ENCODE peak calls at places on chromosomes 2 and 18, in seven cellular contexts. H, I, M, T, U, A and K are unnamed samples.

GRCh38 chr2:234690569-234691225 is 193.8 kb upstream of the ARL4C start:
- DNase-seq in H (no peak), I (peak), M (peak), T (no peak), U (no peak), A (no peak), K (peak)

GRCh38 chr2:176156959-176157498 is at the start of gene HOXD3:
- DNase-seq in H (no peak), I (no peak), M (no peak), T (no peak), U (no peak), A (no peak), K (peak)

GRCh38 chr2:37318401-37318800 is 6.2 kb downstream of the PRKD3 start:
- DNase-seq in H (no peak), I (peak), M (no peak), T (no peak), U (no peak), A (peak), K (no peak)

GRCh38 chr2:19611491-19612332 is 253.3 kb upstream of the OSR1 start:
- DNase-seq in H (peak), I (peak), M (peak), T (no peak), U (no peak), A (no peak), K (no peak)

GRCh38 chr2:226208726-226209125 is 590.9 kb downstream of the IRS1 start:
- DNase-seq in H (no peak), I (peak), M (no peak), T (no peak), U (no peak), A (no peak), K (no peak)

GRCh38 chr2:220029013-220029412 is 401.6 kb downstream of the SLC4A3 start:
- DNase-seq in H (no peak), I (no peak), M (no peak), T (no peak), U (no peak), A (no peak), K (no peak)

GRCh38 chr2:221524158-221524557 is 47.9 kb downstream of the EPHA4 start:
- DNase-seq in H (no peak), I (no peak), M (no peak), T (no peak), U (no peak), A (no peak), K (no peak)

GRCh38 chr2:233764264-233764663 is 4.2 kb downstream of the UGT1A1 start:
- DNase-seq in H (no peak), I (peak), M (no peak), T (no peak), U (no peak), A (no peak), K (no peak)

GRCh38 chr2:121150713-121151112 is 134.3 kb downstream of the TFCP2L1 start:
- DNase-seq in H (no peak), I (no peak), M (no peak), T (no peak), U (no peak), A (no peak), K (no peak)

GRCh38 chr2:172743143-172743542 is 7.5 kb downstream of the RAPGEF4 start:
- DNase-seq in H (no peak), I (no peak), M (no peak), T (no peak), U (no peak), A (no peak), K (no peak)

GRCh38 chr2:105697781-105698449 is 46.8 kb upstream of the NCK2 start:
- DNase-seq in H (no peak), I (no peak), M (peak), T (no peak), U (no peak), A (no peak), K (no peak)

GRCh38 chr2:48600204-48600813 is 17.3 kb upstream of the GTF2A1L start:
- DNase-seq in H (no peak), I (peak), M (peak), T (peak), U (no peak), A (no peak), K (peak)

GRCh38 chr2:50763776-50764175 is 268.2 kb downstream of the NRXN1 start:
- DNase-seq in H (no peak), I (peak), M (no peak), T (no peak), U (no peak), A (no peak), K (no peak)

GRCh38 chr2:236601306-236602202 is 31.9 kb downstream of the ACKR3 start:
- DNase-seq in H (no peak), I (no peak), M (no peak), T (no peak), U (no peak), A (peak), K (no peak)

GRCh38 chr2:181123798-181124217 is 143.4 kb downstream of the UBE2E3 start:
- DNase-seq in H (no peak), I (no peak), M (no peak), T (no peak), U (no peak), A (peak), K (no peak)

GRCh38 chr18:7617738-7618422 is 50.8 kb downstream of the PTPRM start:
- DNase-seq in H (no peak), I (peak), M (no peak), T (no peak), U (no peak), A (no peak), K (no peak)

GRCh38 chr2:125885340-125885739 is 770.6 kb upstream of the GYPC start:
- DNase-seq in H (no peak), I (no peak), M (no peak), T (no peak), U (no peak), A (no peak), K (no peak)

GRCh38 chr2:23681356-23682140 is 245.4 kb downstream of the ATAD2B start:
- DNase-seq in H (no peak), I (no peak), M (no peak), T (no peak), U (no peak), A (no peak), K (no peak)

GRCh38 chr2:220246356-220246755 is 618.9 kb downstream of the SLC4A3 start:
- DNase-seq in H (no peak), I (peak), M (no peak), T (no peak), U (no peak), A (no peak), K (no peak)

GRCh38 chr2:109438773-109439191 is 175.0 kb downstream of the SEPTIN10 start:
- DNase-seq in H (no peak), I (peak), M (no peak), T (no peak), U (no peak), A (no peak), K (peak)

GRCh38 chr2:233546774-233547173 is 19.8 kb downstream of the USP40 start:
- DNase-seq in H (no peak), I (no peak), M (no peak), T (no peak), U (no peak), A (no peak), K (no peak)

GRCh38 chr2:11796190-11797171 is 50.0 kb downstream of the LPIN1 start:
- DNase-seq in H (no peak), I (peak), M (no peak), T (no peak), U (no peak), A (no peak), K (no peak)

GRCh38 chr2:67445652-67446268 is 48.6 kb downstream of the ETAA1 start:
- DNase-seq in H (no peak), I (peak), M (no peak), T (no peak), U (no peak), A (no peak), K (no peak)

GRCh38 chr2:233838251-233838650 is 16.1 kb downstream of the HJURP start:
- DNase-seq in H (no peak), I (no peak), M (no peak), T (no peak), U (no peak), A (no peak), K (no peak)

GRCh38 chr18:79982736-79983135 is 5.6 kb downstream of the TXNL4A start:
- DNase-seq in H (no peak), I (peak), M (no peak), T (peak), U (no peak), A (no peak), K (no peak)

GRCh38 chr2:154740360-154740759 is 41.9 kb downstream of the KCNJ3 start:
- DNase-seq in H (no peak), I (no peak), M (no peak), T (no peak), U (no peak), A (no peak), K (no peak)

GRCh38 chr2:112891333-112891950 is 19.5 kb upstream of the IL37 start:
- DNase-seq in H (no peak), I (no peak), M (no peak), T (no peak), U (no peak), A (no peak), K (no peak)

GRCh38 chr2:174121178-174121577 is 127.2 kb downstream of the OLA1 start:
- DNase-seq in H (no peak), I (no peak), M (no peak), T (no peak), U (no peak), A (no peak), K (no peak)

GRCh38 chr2:204027105-204027504 is 90.5 kb downstream of the ICOS start:
- DNase-seq in H (no peak), I (peak), M (no peak), T (no peak), U (no peak), A (no peak), K (no peak)

GRCh38 chr2:122960727-122961641 is 1064.1 kb upstream of the CNTNAP5 start:
- DNase-seq in H (no peak), I (no peak), M (no peak), T (no peak), U (no peak), A (no peak), K (no peak)

GRCh38 chr2:46885376-46885775 is 30.2 kb downstream of the MCFD2 start:
- DNase-seq in H (no peak), I (peak), M (no peak), T (no peak), U (no peak), A (no peak), K (no peak)

GRCh38 chr2:75519843-75520242 is 40.9 kb downstream of the EVA1A start:
- DNase-seq in H (no peak), I (no peak), M (no peak), T (no peak), U (no peak), A (no peak), K (no peak)

GRCh38 chr2:75523313-75524275 is 37.1 kb downstream of the EVA1A start:
- DNase-seq in H (peak), I (peak), M (peak), T (no peak), U (no peak), A (peak), K (no peak)

GRCh38 chr2:75521225-75521872 is 39.4 kb downstream of the EVA1A start:
- DNase-seq in H (no peak), I (no peak), M (peak), T (no peak), U (no peak), A (no peak), K (no peak)

GRCh38 chr2:75524276-75524911 is 36.3 kb downstream of the EVA1A start:
- DNase-seq in H (no peak), I (no peak), M (no peak), T (no peak), U (no peak), A (no peak), K (no peak)

DNA sequence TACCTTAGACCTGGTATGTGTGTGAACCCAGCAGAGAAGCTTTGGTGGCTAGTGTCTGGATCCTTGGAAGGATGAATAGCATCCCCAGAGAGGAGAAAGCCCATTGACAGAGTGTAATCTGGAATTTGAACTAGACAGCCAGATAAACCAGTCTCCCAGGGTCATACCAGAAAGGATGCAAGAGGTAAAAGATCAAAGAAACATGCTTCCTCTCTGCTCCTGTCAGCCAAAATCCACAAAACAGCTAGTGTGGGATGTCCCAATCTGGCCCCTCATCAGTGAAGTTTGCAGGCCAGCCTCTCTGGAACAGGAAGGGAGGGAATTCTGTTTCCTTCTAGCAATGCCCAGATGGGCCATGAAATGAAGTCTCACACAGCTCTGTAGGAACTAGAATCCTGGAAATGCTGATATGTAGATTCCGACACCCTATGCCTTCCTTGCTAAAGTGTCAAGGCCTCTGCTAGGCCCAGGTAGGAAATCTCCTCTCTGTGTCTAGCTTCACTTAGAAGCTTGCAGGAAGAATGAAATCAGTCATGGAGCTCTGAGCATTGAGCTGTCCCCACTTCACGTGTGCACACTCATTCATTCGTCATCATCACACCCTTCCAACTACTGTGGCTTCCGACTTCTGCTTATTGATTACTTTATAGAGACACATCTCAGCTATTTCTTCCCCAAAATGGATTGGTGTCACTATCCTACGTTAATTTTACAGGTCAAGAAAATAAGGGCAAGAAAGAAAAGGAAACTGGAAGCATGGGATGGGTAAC is 38.0 kb downstream of the EVA1A start:
- DNase-seq in H (no peak), I (no peak), M (peak), T (no peak), U (no peak), A (no peak), K (no peak)
- H3K27ac ChIP-seq in H (peak), I (no peak), M (peak), T (no peak), U (no peak), A (no peak), K (no peak)

GRCh38 chr18:58443671-58444070 is 185.2 kb downstream of the ALPK2 start:
- DNase-seq in H (no peak), I (no peak), M (no peak), T (no peak), U (no peak), A (no peak), K (no peak)
- H3K4me2 ChIP-seq in H (no peak), I (no peak), M (no peak), T (no peak), U (peak), A (no peak), K (no peak)

GRCh38 chr18:30481871-30482270 is 560.7 kb downstream of the DSC3 start:
- DNase-seq in H (no peak), I (no peak), M (no peak), T (no peak), U (peak), A (no peak), K (no peak)
- TF ChIP-seq RFX5 in H (no peak), I (no peak), M (no peak), T (no peak), U (no peak), A (no peak), K (no peak)

DNA sequence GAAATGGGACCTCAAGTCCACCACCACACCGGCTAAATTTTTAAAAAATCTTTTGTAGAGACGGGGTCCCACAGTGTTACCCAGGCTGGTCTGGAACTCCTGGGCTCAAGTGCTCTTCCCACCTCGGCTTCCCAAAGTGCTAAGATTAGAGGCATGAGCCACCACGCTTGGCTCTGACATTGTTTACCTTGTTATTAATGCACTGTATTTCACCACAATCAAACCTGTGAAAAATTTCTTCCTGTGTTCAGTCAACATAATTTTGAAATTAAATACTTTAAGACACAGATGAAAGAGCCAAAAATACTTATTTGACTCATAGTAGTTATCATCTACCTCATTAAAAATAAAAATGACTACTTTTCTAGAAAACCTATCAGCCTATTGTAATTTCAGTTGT is 16.0 kb upstream of the FAM124B start:
- DNase-seq in H (no peak), I (no peak), M (no peak), T (no peak), U (no peak), A (no peak), K (no peak)
- H3K27ac ChIP-seq in H (no peak), I (no peak), M (no peak), T (no peak), U (no peak), A (no peak), K (no peak)

GRCh38 chr2:102848366-102848839 is 86.6 kb downstream of the TMEM182 start:
- DNase-seq in H (peak), I (peak), M (peak), T (peak), U (peak), A (no peak), K (peak)
- H3K4me2 ChIP-seq in H (peak), I (peak), M (peak), T (no peak), U (peak), A (no peak), K (peak)

GRCh38 chr2:10267036-10267435 is 35.7 kb upstream of the HPCAL1 start:
- DNase-seq in H (no peak), I (no peak), M (no peak), T (no peak), U (no peak), A (no peak), K (no peak)

GRCh38 chr2:10265328-10266132 is 37.2 kb upstream of the HPCAL1 start:
- DNase-seq in H (no peak), I (no peak), M (no peak), T (no peak), U (no peak), A (no peak), K (no peak)

GRCh38 chr2:10267551-10268465 is 34.9 kb upstream of the HPCAL1 start:
- DNase-seq in H (no peak), I (no peak), M (peak), T (no peak), U (no peak), A (no peak), K (no peak)

GRCh38 chr2:10266133-10266620 is 36.5 kb upstream of the HPCAL1 start:
- DNase-seq in H (no peak), I (peak), M (no peak), T (no peak), U (no peak), A (no peak), K (no peak)

GRCh38 chr2:10264506-10265327 is 38.0 kb upstream of the HPCAL1 start:
- DNase-seq in H (no peak), I (no peak), M (no peak), T (no peak), U (no peak), A (no peak), K (no peak)
- TF ChIP-seq RFX5 in H (no peak), I (no peak), M (no peak), T (no peak), U (no peak), A (no peak), K (no peak)

DNA sequence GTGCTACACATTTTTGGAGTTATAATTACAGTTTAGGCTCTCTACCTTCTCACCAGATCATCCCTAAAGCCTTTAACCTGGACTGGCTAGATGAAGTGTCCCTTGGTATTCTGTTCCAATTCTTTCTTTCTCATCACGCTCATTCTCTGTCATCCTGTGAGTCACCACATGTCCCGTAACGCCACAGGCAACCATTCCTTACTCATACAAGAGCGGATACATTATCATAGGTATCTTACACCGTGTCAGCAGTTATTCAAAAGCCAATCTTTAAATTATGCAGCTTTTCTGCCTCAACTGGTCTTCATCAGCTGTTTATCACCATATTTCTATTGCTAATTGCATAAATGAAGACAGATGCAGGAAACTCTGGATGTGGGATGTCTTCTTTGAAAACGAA is 47.7 kb downstream of the EML6 start:
- DNase-seq in H (no peak), I (peak), M (no peak), T (no peak), U (no peak), A (no peak), K (peak)
- H3K27ac ChIP-seq in H (no peak), I (no peak), M (no peak), T (no peak), U (no peak), A (no peak), K (no peak)

GRCh38 chr2:239337122-239337876 is 63.5 kb downstream of the HDAC4 start:
- DNase-seq in H (no peak), I (no peak), M (no peak), T (no peak), U (no peak), A (no peak), K (no peak)
- H3K4me2 ChIP-seq in H (no peak), I (peak), M (no peak), T (no peak), U (no peak), A (no peak), K (no peak)